ENCODE peak calls at places on chromosomes 6 and 20, in eight cellular contexts. T is CD4-positive, alpha-beta T cell; Z is tibial nerve; G is AML-193; D is effector CD4-positive, alpha-beta T cell; K is stimulated activated CD4-positive, alpha-beta T cell treated with anti-CD3 and anti-CD28 coated beads, Interleukin-15, amount 100 ng/mL, for 24 hours; U is Kasumi-1; X is HEK293T. J is an unnamed sample.
A peak's percentile ranks its signal among the peaks of the same experiment; 100 is the strongest.

GRCh38 chr6:30844118-30844535 is 40.2 kb upstream of the DDR1 start:
- DNase-seq in T (no peak), Z (no peak), G (no peak), D (no peak), K (no peak), U (no peak), X (no peak), J (no peak)

GRCh38 chr20:51687630-51688029 is 80.6 kb downstream of the ATP9A start:
- DNase-seq in T (no peak), Z (no peak), G (no peak), D (no peak), K (no peak), U (no peak), X (no peak), J (no peak)

GRCh38 chr20:49677777-49678758 is 35.6 kb downstream of the B4GALT5 start:
- DNase-seq in T (no peak), Z (no peak), G (no peak), D (no peak), K (no peak), U (no peak), X (no peak), J (no peak)

GRCh38 chr20:38180781-38181180 is 15.7 kb upstream of the TGM2 start:
- DNase-seq in T (no peak), Z (no peak), G (no peak), D (no peak), K (no peak), U (no peak), X (no peak), J (no peak)

GRCh38 chr6:159608961-159609673 is 83.9 kb downstream of the SOD2 start:
- DNase-seq in T (no peak), Z (no peak), G (no peak), D (no peak), K (peak; percentile 18), U (peak; percentile 1), X (peak; percentile 39), J (no peak)

GRCh38 chr6:105431226-105431625 is 28.3 kb upstream of the PREP start:
- DNase-seq in T (no peak), Z (no peak), G (peak; percentile 57), D (peak; percentile 12), K (no peak), U (peak; percentile 31), X (peak; percentile 38), J (no peak)

GRCh38 chr6:42781811-42782688 is at the start of gene BICRAL:
- DNase-seq in T (peak; percentile 69), Z (peak; percentile 36), G (peak; percentile 65), D (peak; percentile 71), K (peak; percentile 80), U (peak; percentile 57), X (peak; percentile 60), J (peak; percentile 59)

GRCh38 chr6:41635365-41635764 is 2.9 kb upstream of the MDFI start:
- DNase-seq in T (no peak), Z (no peak), G (no peak), D (no peak), K (no peak), U (no peak), X (no peak), J (no peak)

GRCh38 chr6:42453027-42453648 is 1.4 kb upstream of the TRERF1 start:
- DNase-seq in T (peak; percentile 74), Z (peak; percentile 70), G (peak; percentile 85), D (peak; percentile 57), K (peak; percentile 88), U (peak; percentile 75), X (peak; percentile 85), J (peak; percentile 54)

GRCh38 chr6:42791706-42792320 is 10.0 kb downstream of the BICRAL start:
- DNase-seq in T (no peak), Z (no peak), G (no peak), D (no peak), K (no peak), U (no peak), X (no peak), J (no peak)

GRCh38 chr6:113847435-113847834 is 9.7 kb upstream of the MARCKS start:
- DNase-seq in T (no peak), Z (no peak), G (no peak), D (no peak), K (no peak), U (no peak), X (no peak), J (no peak)

GRCh38 chr6:112036088-112036637 is 17.7 kb upstream of the CCN6 start:
- DNase-seq in T (no peak), Z (no peak), G (no peak), D (no peak), K (peak; percentile 31), U (no peak), X (no peak), J (no peak)

J was measured in HuH-7.5.